ENCODE peak calls at places on chromosomes 3 and 15, in nine cellular contexts. One of them, this sample, is unnamed.

GRCh38 chr15:54273928-54274327 is 295.7 kb downstream of the UNC13C start:
- DNase-seq in GM03348: no peak
- DNase-seq in stimulated activated CD8-positive, alpha-beta memory T cell treated with anti-CD3 and anti-CD28 coated beads, Interleukin-12 subunit alpha, Interleukin-12 subunit beta, amount 100 ng/mL, for 4 hours: no peak
- DNase-seq in RPMI8226: peak; percentile 25
- DNase-seq in adrenal gland: no peak
- DNase-seq in progenitor cell of endocrine pancreas: no peak
- DNase-seq in RCC 7860: no peak
- DNase-seq in DMS79: no peak
- DNase-seq in activated naive CD4-positive, alpha-beta T cell: no peak
- DNase-seq in this sample: no peak

GRCh38 chr3:81723732-81724313 is 37.6 kb downstream of the GBE1 start:
- DNase-seq in RCC 7860: peak; percentile 35
- DNase-seq in progenitor cell of endocrine pancreas: no peak
- DNase-seq in DMS79: no peak
- DNase-seq in activated naive CD4-positive, alpha-beta T cell: no peak
- DNase-seq in RPMI8226: no peak
- DNase-seq in adrenal gland: peak; percentile 27
- DNase-seq in GM03348: peak; percentile 6
- DNase-seq in stimulated activated CD8-positive, alpha-beta memory T cell treated with anti-CD3 and anti-CD28 coated beads, Interleukin-12 subunit alpha, Interleukin-12 subunit beta, amount 100 ng/mL, for 4 hours: no peak
- DNase-seq in this sample: no peak

GRCh38 chr15:56342653-56343052 is 22.6 kb upstream of the TEX9 start:
- DNase-seq in RPMI8226: no peak
- DNase-seq in RCC 7860: no peak
- DNase-seq in adrenal gland: no peak
- DNase-seq in progenitor cell of endocrine pancreas: no peak
- DNase-seq in DMS79: no peak
- DNase-seq in stimulated activated CD8-positive, alpha-beta memory T cell treated with anti-CD3 and anti-CD28 coated beads, Interleukin-12 subunit alpha, Interleukin-12 subunit beta, amount 100 ng/mL, for 4 hours: no peak
- DNase-seq in GM03348: no peak
- DNase-seq in activated naive CD4-positive, alpha-beta T cell: no peak
- DNase-seq in this sample: no peak

GRCh38 chr3:188336178-188336577 is 182.2 kb downstream of the LPP start:
- DNase-seq in progenitor cell of endocrine pancreas: no peak
- DNase-seq in adrenal gland: no peak
- DNase-seq in RPMI8226: no peak
- DNase-seq in activated naive CD4-positive, alpha-beta T cell: no peak
- DNase-seq in DMS79: no peak
- DNase-seq in RCC 7860: no peak
- DNase-seq in GM03348: no peak
- DNase-seq in stimulated activated CD8-positive, alpha-beta memory T cell treated with anti-CD3 and anti-CD28 coated beads, Interleukin-12 subunit alpha, Interleukin-12 subunit beta, amount 100 ng/mL, for 4 hours: no peak
- DNase-seq in this sample: no peak

GRCh38 chr3:74501001-74501400 is 113.5 kb downstream of the CNTN3 start:
- DNase-seq in RCC 7860: no peak
- DNase-seq in RPMI8226: no peak
- DNase-seq in GM03348: no peak
- DNase-seq in stimulated activated CD8-positive, alpha-beta memory T cell treated with anti-CD3 and anti-CD28 coated beads, Interleukin-12 subunit alpha, Interleukin-12 subunit beta, amount 100 ng/mL, for 4 hours: no peak
- DNase-seq in progenitor cell of endocrine pancreas: no peak
- DNase-seq in activated naive CD4-positive, alpha-beta T cell: no peak
- DNase-seq in DMS79: no peak
- DNase-seq in adrenal gland: no peak
- DNase-seq in this sample: no peak

GRCh38 chr3:187361835-187362234 is 6.3 kb upstream of the RTP4 start:
- DNase-seq in RPMI8226: no peak
- DNase-seq in RCC 7860: no peak
- DNase-seq in DMS79: peak; percentile 26
- DNase-seq in adrenal gland: no peak
- DNase-seq in stimulated activated CD8-positive, alpha-beta memory T cell treated with anti-CD3 and anti-CD28 coated beads, Interleukin-12 subunit alpha, Interleukin-12 subunit beta, amount 100 ng/mL, for 4 hours: no peak
- DNase-seq in GM03348: no peak
- DNase-seq in progenitor cell of endocrine pancreas: no peak
- DNase-seq in activated naive CD4-positive, alpha-beta T cell: no peak
- DNase-seq in this sample: no peak

GRCh38 chr3:111859061-111859973 is at the start of gene PHLDB2:
- DNase-seq in GM03348: peak; percentile 87
- DNase-seq in activated naive CD4-positive, alpha-beta T cell: peak; percentile 4
- DNase-seq in adrenal gland: peak; percentile 51
- DNase-seq in RCC 7860: peak; percentile 61
- DNase-seq in DMS79: peak; percentile 60
- DNase-seq in stimulated activated CD8-positive, alpha-beta memory T cell treated with anti-CD3 and anti-CD28 coated beads, Interleukin-12 subunit alpha, Interleukin-12 subunit beta, amount 100 ng/mL, for 4 hours: peak; percentile 64
- DNase-seq in progenitor cell of endocrine pancreas: peak; percentile 73
- DNase-seq in RPMI8226: peak; percentile 17
- DNase-seq in this sample: peak; percentile 54

GRCh38 chr3:177195242-177195940 is 1.9 kb downstream of the TBL1XR1 start:
- DNase-seq in DMS79: no peak
- DNase-seq in GM03348: peak; percentile 27
- DNase-seq in activated naive CD4-positive, alpha-beta T cell: no peak
- DNase-seq in RPMI8226: peak; percentile 88
- DNase-seq in progenitor cell of endocrine pancreas: no peak
- DNase-seq in stimulated activated CD8-positive, alpha-beta memory T cell treated with anti-CD3 and anti-CD28 coated beads, Interleukin-12 subunit alpha, Interleukin-12 subunit beta, amount 100 ng/mL, for 4 hours: no peak
- DNase-seq in RCC 7860: peak; percentile 64
- DNase-seq in adrenal gland: no peak
- DNase-seq in this sample: no peak

GRCh38 chr15:64738231-64739095 is 36.9 kb downstream of the RBPMS2 start:
- DNase-seq in progenitor cell of endocrine pancreas: no peak
- DNase-seq in stimulated activated CD8-positive, alpha-beta memory T cell treated with anti-CD3 and anti-CD28 coated beads, Interleukin-12 subunit alpha, Interleukin-12 subunit beta, amount 100 ng/mL, for 4 hours: no peak
- DNase-seq in adrenal gland: no peak
- DNase-seq in activated naive CD4-positive, alpha-beta T cell: no peak
- DNase-seq in DMS79: no peak
- DNase-seq in RPMI8226: no peak
- DNase-seq in RCC 7860: no peak
- DNase-seq in GM03348: no peak
- DNase-seq in this sample: no peak

GRCh38 chr3:110731148-110731547 is 340.5 kb upstream of the NECTIN3 start:
- DNase-seq in RCC 7860: no peak
- DNase-seq in GM03348: no peak
- DNase-seq in adrenal gland: no peak
- DNase-seq in activated naive CD4-positive, alpha-beta T cell: no peak
- DNase-seq in DMS79: no peak
- DNase-seq in stimulated activated CD8-positive, alpha-beta memory T cell treated with anti-CD3 and anti-CD28 coated beads, Interleukin-12 subunit alpha, Interleukin-12 subunit beta, amount 100 ng/mL, for 4 hours: no peak
- DNase-seq in progenitor cell of endocrine pancreas: no peak
- DNase-seq in RPMI8226: no peak
- DNase-seq in this sample: no peak

GRCh38 chr3:108152261-108152660 is 61.4 kb upstream of the CD47 start:
- DNase-seq in activated naive CD4-positive, alpha-beta T cell: no peak
- DNase-seq in RPMI8226: no peak
- DNase-seq in DMS79: no peak
- DNase-seq in progenitor cell of endocrine pancreas: no peak
- DNase-seq in RCC 7860: no peak
- DNase-seq in stimulated activated CD8-positive, alpha-beta memory T cell treated with anti-CD3 and anti-CD28 coated beads, Interleukin-12 subunit alpha, Interleukin-12 subunit beta, amount 100 ng/mL, for 4 hours: no peak
- DNase-seq in GM03348: no peak
- DNase-seq in adrenal gland: no peak
- DNase-seq in this sample: no peak

GRCh38 chr3:43872301-43872700 is 181.6 kb downstream of the ABHD5 start:
- DNase-seq in progenitor cell of endocrine pancreas: no peak
- DNase-seq in activated naive CD4-positive, alpha-beta T cell: no peak
- DNase-seq in DMS79: no peak
- DNase-seq in GM03348: peak; percentile 84
- DNase-seq in stimulated activated CD8-positive, alpha-beta memory T cell treated with anti-CD3 and anti-CD28 coated beads, Interleukin-12 subunit alpha, Interleukin-12 subunit beta, amount 100 ng/mL, for 4 hours: no peak
- DNase-seq in RCC 7860: peak; percentile 82
- DNase-seq in adrenal gland: no peak
- DNase-seq in RPMI8226: no peak
- DNase-seq in this sample: no peak

GRCh38 chr15:49415638-49416037 is 7.4 kb upstream of the FGF7 start:
- DNase-seq in RCC 7860: peak; percentile 12
- DNase-seq in DMS79: no peak
- DNase-seq in stimulated activated CD8-positive, alpha-beta memory T cell treated with anti-CD3 and anti-CD28 coated beads, Interleukin-12 subunit alpha, Interleukin-12 subunit beta, amount 100 ng/mL, for 4 hours: no peak
- DNase-seq in adrenal gland: no peak
- DNase-seq in activated naive CD4-positive, alpha-beta T cell: no peak
- DNase-seq in progenitor cell of endocrine pancreas: no peak
- DNase-seq in RPMI8226: no peak
- DNase-seq in GM03348: no peak
- DNase-seq in this sample: no peak

GRCh38 chr3:100554373-100554676 is 55.1 kb upstream of the ADGRG7 start:
- DNase-seq in RPMI8226: no peak
- DNase-seq in progenitor cell of endocrine pancreas: no peak
- DNase-seq in activated naive CD4-positive, alpha-beta T cell: no peak
- DNase-seq in GM03348: no peak
- DNase-seq in DMS79: no peak
- DNase-seq in adrenal gland: no peak
- DNase-seq in stimulated activated CD8-positive, alpha-beta memory T cell treated with anti-CD3 and anti-CD28 coated beads, Interleukin-12 subunit alpha, Interleukin-12 subunit beta, amount 100 ng/mL, for 4 hours: no peak
- DNase-seq in RCC 7860: no peak
- DNase-seq in this sample: no peak

GRCh38 chr3:88318067-88318466 is 168.3 kb downstream of the C3orf38 start:
- DNase-seq in progenitor cell of endocrine pancreas: no peak
- DNase-seq in RCC 7860: no peak
- DNase-seq in adrenal gland: no peak
- DNase-seq in stimulated activated CD8-positive, alpha-beta memory T cell treated with anti-CD3 and anti-CD28 coated beads, Interleukin-12 subunit alpha, Interleukin-12 subunit beta, amount 100 ng/mL, for 4 hours: no peak
- DNase-seq in GM03348: no peak
- DNase-seq in DMS79: no peak
- DNase-seq in activated naive CD4-positive, alpha-beta T cell: no peak
- DNase-seq in RPMI8226: no peak
- DNase-seq in this sample: no peak

GRCh38 chr15:82916161-82916952 is 36.2 kb downstream of the HOMER2 start:
- DNase-seq in activated naive CD4-positive, alpha-beta T cell: no peak
- DNase-seq in GM03348: no peak
- DNase-seq in stimulated activated CD8-positive, alpha-beta memory T cell treated with anti-CD3 and anti-CD28 coated beads, Interleukin-12 subunit alpha, Interleukin-12 subunit beta, amount 100 ng/mL, for 4 hours: no peak
- DNase-seq in DMS79: no peak
- DNase-seq in progenitor cell of endocrine pancreas: no peak
- DNase-seq in RPMI8226: no peak
- DNase-seq in adrenal gland: no peak
- DNase-seq in RCC 7860: no peak
- DNase-seq in this sample: no peak

GRCh38 chr15:90994059-90994416 is 297 bp downstream of the PRC1 start:
- DNase-seq in RPMI8226: peak; percentile 36
- DNase-seq in activated naive CD4-positive, alpha-beta T cell: no peak
- DNase-seq in progenitor cell of endocrine pancreas: peak; percentile 18
- DNase-seq in adrenal gland: no peak
- DNase-seq in stimulated activated CD8-positive, alpha-beta memory T cell treated with anti-CD3 and anti-CD28 coated beads, Interleukin-12 subunit alpha, Interleukin-12 subunit beta, amount 100 ng/mL, for 4 hours: peak; percentile 0
- DNase-seq in RCC 7860: no peak
- DNase-seq in GM03348: peak; percentile 44
- DNase-seq in DMS79: no peak
- DNase-seq in this sample: no peak

GRCh38 chr3:134693804-134694203 is 43.0 kb upstream of the KY start:
- DNase-seq in progenitor cell of endocrine pancreas: no peak
- DNase-seq in DMS79: no peak
- DNase-seq in RPMI8226: no peak
- DNase-seq in activated naive CD4-positive, alpha-beta T cell: no peak
- DNase-seq in adrenal gland: no peak
- DNase-seq in RCC 7860: no peak
- DNase-seq in GM03348: no peak
- DNase-seq in stimulated activated CD8-positive, alpha-beta memory T cell treated with anti-CD3 and anti-CD28 coated beads, Interleukin-12 subunit alpha, Interleukin-12 subunit beta, amount 100 ng/mL, for 4 hours: no peak
- DNase-seq in this sample: no peak

GRCh38 chr15:68210821-68211655 is 5.9 kb upstream of the CALML4 start:
- DNase-seq in progenitor cell of endocrine pancreas: peak; percentile 63
- DNase-seq in adrenal gland: peak; percentile 58
- DNase-seq in stimulated activated CD8-positive, alpha-beta memory T cell treated with anti-CD3 and anti-CD28 coated beads, Interleukin-12 subunit alpha, Interleukin-12 subunit beta, amount 100 ng/mL, for 4 hours: peak; percentile 25
- DNase-seq in RPMI8226: peak; percentile 46
- DNase-seq in activated naive CD4-positive, alpha-beta T cell: peak; percentile 37
- DNase-seq in DMS79: no peak
- DNase-seq in GM03348: peak; percentile 92
- DNase-seq in RCC 7860: no peak
- DNase-seq in this sample: no peak

GRCh38 chr15:47516576-47517371 is 200.5 kb upstream of the SEMA6D start:
- DNase-seq in RPMI8226: no peak
- DNase-seq in stimulated activated CD8-positive, alpha-beta memory T cell treated with anti-CD3 and anti-CD28 coated beads, Interleukin-12 subunit alpha, Interleukin-12 subunit beta, amount 100 ng/mL, for 4 hours: no peak
- DNase-seq in GM03348: no peak
- DNase-seq in DMS79: no peak
- DNase-seq in progenitor cell of endocrine pancreas: no peak
- DNase-seq in RCC 7860: no peak
- DNase-seq in activated naive CD4-positive, alpha-beta T cell: no peak
- DNase-seq in adrenal gland: no peak
- DNase-seq in this sample: no peak

GRCh38 chr15:69609176-69609575 is 156.6 kb downstream of the RPLP1 start:
- DNase-seq in stimulated activated CD8-positive, alpha-beta memory T cell treated with anti-CD3 and anti-CD28 coated beads, Interleukin-12 subunit alpha, Interleukin-12 subunit beta, amount 100 ng/mL, for 4 hours: no peak
- DNase-seq in activated naive CD4-positive, alpha-beta T cell: no peak
- DNase-seq in adrenal gland: no peak
- DNase-seq in RCC 7860: peak; percentile 24
- DNase-seq in DMS79: no peak
- DNase-seq in RPMI8226: peak; percentile 70
- DNase-seq in GM03348: no peak
- DNase-seq in progenitor cell of endocrine pancreas: no peak
- DNase-seq in this sample: no peak